ENCODE peak calls at places on chromosomes 4 and X, in five cellular contexts. N, Z, F, Y and E are unnamed samples.

GRCh38 chr4:10816571-10816970 is 132.0 kb upstream of the CLNK start:
- DNase-seq in N (no peak), Z (no peak), F (no peak), Y (no peak), E (no peak)

GRCh38 chr4:164906368-164906767 is 29.4 kb downstream of the APELA start:
- DNase-seq in N (no peak), Z (no peak), F (no peak), Y (no peak), E (no peak)

GRCh38 chr4:152946460-152946859 is 10.3 kb downstream of the FHDC1 start:
- DNase-seq in N (no peak), Z (no peak), F (no peak), Y (no peak), E (no peak)

GRCh38 chrX:123961268-123962005 is at the start of gene STAG2:
- DNase-seq in N (peak), Z (peak), F (peak), Y (peak), E (peak)

GRCh38 chr4:3418029-3418762 is 23.6 kb upstream of the HGFAC start:
- DNase-seq in N (no peak), Z (no peak), F (no peak), Y (peak), E (no peak)

GRCh38 chr4:147103403-147103946 is 157.8 kb upstream of the TTC29 start:
- DNase-seq in N (no peak), Z (no peak), F (no peak), Y (peak), E (peak)

GRCh38 chr4:54737421-54737820 is 79.7 kb downstream of the KIT start:
- DNase-seq in N (no peak), Z (no peak), F (no peak), Y (no peak), E (no peak)

GRCh38 chrX:31268359-31268758 is 196.5 kb upstream of the FTHL17 start:
- DNase-seq in N (peak), Z (no peak), F (no peak), Y (no peak), E (no peak)

GRCh38 chrX:48981178-48981577 is 9.5 kb upstream of the KCND1 start:
- DNase-seq in N (no peak), Z (no peak), F (no peak), Y (no peak), E (no peak)

GRCh38 chrX:48676893-48677270 is 6.7 kb upstream of the WAS start:
- DNase-seq in N (peak), Z (no peak), F (no peak), Y (no peak), E (no peak)

GRCh38 chrX:119654112-119654531 is 38.8 kb downstream of the SEPTIN6 start:
- DNase-seq in N (no peak), Z (no peak), F (no peak), Y (peak), E (no peak)

GRCh38 chrX:133215747-133216146 is 2.4 kb downstream of the TFDP3 start:
- DNase-seq in N (peak), Z (no peak), F (no peak), Y (no peak), E (peak)

GRCh38 chr4:106659386-106659785 is 290.8 kb upstream of the GIMD1 start:
- DNase-seq in N (no peak), Z (no peak), F (no peak), Y (no peak), E (no peak)

GRCh38 chrX:96314974-96315373 is 369.7 kb upstream of the DIAPH2 start:
- DNase-seq in N (no peak), Z (no peak), F (no peak), Y (no peak), E (peak)

GRCh38 chr4:133062851-133063250 is 86.2 kb upstream of the PCDH10 start:
- DNase-seq in N (no peak), Z (no peak), F (no peak), Y (no peak), E (no peak)

GRCh38 chrX:69501433-69501832 is 2.7 kb upstream of the NALF2 start:
- DNase-seq in N (peak), Z (peak), F (no peak), Y (no peak), E (no peak)

GRCh38 chrX:36909584-36909983 is 98.6 kb upstream of the FAM47C start:
- DNase-seq in N (no peak), Z (no peak), F (no peak), Y (no peak), E (no peak)

GRCh38 chr4:76365636-76366035 is 55.3 kb downstream of the CCDC158 start:
- DNase-seq in N (no peak), Z (no peak), F (no peak), Y (no peak), E (no peak)

GRCh38 chrX:85017721-85018120 is 14.0 kb downstream of the APOOL start:
- DNase-seq in N (no peak), Z (no peak), F (no peak), Y (no peak), E (no peak)

GRCh38 chrX:119887721-119888425 is 7.8 kb upstream of the AKAP14 start:
- DNase-seq in N (peak), Z (peak), F (no peak), Y (peak), E (peak)

GRCh38 chrX:3046253-3046909 is 5.1 kb downstream of the ARSF start:
- DNase-seq in N (no peak), Z (no peak), F (no peak), Y (no peak), E (no peak)

GRCh38 chr4:128558896-128559669 is 250.4 kb upstream of the JADE1 start:
- DNase-seq in N (no peak), Z (no peak), F (no peak), Y (no peak), E (no peak)

GRCh38 chr4:107037188-107037587 is 1.1 kb upstream of the DKK2 start:
- DNase-seq in N (no peak), Z (no peak), F (no peak), Y (peak), E (peak)

GRCh38 chrX:17521871-17522693 is 147.1 kb downstream of the NHS start:
- DNase-seq in N (no peak), Z (peak), F (no peak), Y (no peak), E (peak)

GRCh38 chrX:130974323-130974722 is 71.3 kb upstream of the ENOX2 start:
- DNase-seq in N (no peak), Z (no peak), F (no peak), Y (no peak), E (no peak)

GRCh38 chrX:130981836-130982235 is 76.3 kb upstream of the ARHGAP36 start:
- DNase-seq in N (no peak), Z (no peak), F (no peak), Y (no peak), E (no peak)

GRCh38 chrX:130975947-130976346 is 72.9 kb upstream of the ENOX2 start:
- DNase-seq in N (peak), Z (peak), F (no peak), Y (no peak), E (peak)
- TF ChIP-seq CTCF in N (peak), Z (peak), F (peak), Y (peak), E (peak)

GRCh38 chr4:57095956-57096355 is 14.2 kb downstream of the IGFBP7 start:
- DNase-seq in N (no peak), Z (no peak), F (no peak), Y (no peak), E (no peak)

GRCh38 chr4:57098945-57099344 is 11.2 kb downstream of the IGFBP7 start:
- DNase-seq in N (no peak), Z (no peak), F (no peak), Y (no peak), E (no peak)

GRCh38 chr4:57099363-57099762 is 10.8 kb downstream of the IGFBP7 start:
- DNase-seq in N (no peak), Z (no peak), F (no peak), Y (no peak), E (no peak)

GRCh38 chr4:57097711-57098110 is 12.5 kb downstream of the IGFBP7 start:
- DNase-seq in N (no peak), Z (no peak), F (no peak), Y (no peak), E (no peak)

GRCh38 chr4:57098415-57098814 is 11.8 kb downstream of the IGFBP7 start:
- DNase-seq in N (no peak), Z (no peak), F (no peak), Y (no peak), E (no peak)
- H3K27ac ChIP-seq in N (no peak), Z (no peak), F (peak), Y (peak), E (peak)

GRCh38 chr4:110137819-110138218 is 60.6 kb downstream of the ELOVL6 start:
- DNase-seq in N (no peak), Z (no peak), F (no peak), Y (no peak), E (no peak)
- TF ChIP-seq CTCF in N (no peak), Z (no peak), F (no peak), Y (no peak), E (no peak)

DNA sequence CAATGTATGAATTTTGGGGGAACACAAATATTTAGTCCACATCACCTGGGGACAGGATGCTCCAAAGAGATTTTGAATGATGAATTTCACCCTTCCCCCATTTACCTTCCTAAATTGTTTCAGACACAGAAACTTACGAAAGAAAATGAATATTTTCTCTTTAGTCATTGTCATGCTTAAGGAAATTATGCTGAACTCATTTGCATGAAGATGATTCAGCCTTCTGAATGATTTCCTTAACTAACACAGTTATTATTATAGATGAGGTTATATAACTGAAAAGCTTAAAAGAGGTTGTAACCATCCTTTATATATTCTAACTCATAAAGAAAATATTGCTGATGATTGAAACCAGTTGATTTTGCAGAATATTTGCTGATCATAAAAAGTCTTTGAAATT is 61.1 kb downstream of the KCNIP4 start:
- DNase-seq in N (no peak), Z (no peak), F (no peak), Y (no peak), E (no peak)
- H3K27ac ChIP-seq in N (no peak), Z (no peak), F (no peak), Y (no peak), E (no peak)

DNA sequence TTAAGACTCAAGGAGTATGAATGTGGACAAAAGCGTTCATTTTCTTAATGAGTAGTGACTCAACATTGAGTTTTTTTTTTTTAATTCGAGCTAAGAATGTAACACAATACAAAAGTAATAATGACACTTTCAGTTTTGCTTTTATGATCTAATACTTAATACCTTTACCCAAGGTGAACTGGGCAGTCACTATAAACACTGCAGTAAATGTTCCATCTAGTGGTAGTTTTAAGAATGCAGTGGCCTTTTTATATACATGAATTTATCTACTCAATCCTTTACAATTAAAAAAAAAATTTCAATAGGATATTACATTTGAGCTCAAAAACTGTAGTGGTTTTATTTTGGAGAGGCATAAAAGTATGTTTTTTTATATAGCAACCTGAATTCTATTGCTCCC is 33.9 kb downstream of the PDK3 start:
- DNase-seq in N (peak), Z (no peak), F (no peak), Y (no peak), E (peak)
- TF ChIP-seq CTCF in N (peak), Z (peak), F (peak), Y (peak), E (peak)

GRCh38 chr4:23889368-23889767 is 479 bp downstream of the PPARGC1A start:
- DNase-seq in N (no peak), Z (no peak), F (no peak), Y (no peak), E (no peak)

GRCh38 chr4:23889814-23890269 is at the start of gene PPARGC1A:
- DNase-seq in N (no peak), Z (no peak), F (no peak), Y (peak), E (no peak)

GRCh38 chr4:23888421-23889319 is 1.2 kb downstream of the PPARGC1A start:
- DNase-seq in N (no peak), Z (no peak), F (no peak), Y (no peak), E (no peak)

GRCh38 chr4:23887173-23887572 is 2.7 kb downstream of the PPARGC1A start:
- DNase-seq in N (no peak), Z (no peak), F (no peak), Y (no peak), E (no peak)

DNA sequence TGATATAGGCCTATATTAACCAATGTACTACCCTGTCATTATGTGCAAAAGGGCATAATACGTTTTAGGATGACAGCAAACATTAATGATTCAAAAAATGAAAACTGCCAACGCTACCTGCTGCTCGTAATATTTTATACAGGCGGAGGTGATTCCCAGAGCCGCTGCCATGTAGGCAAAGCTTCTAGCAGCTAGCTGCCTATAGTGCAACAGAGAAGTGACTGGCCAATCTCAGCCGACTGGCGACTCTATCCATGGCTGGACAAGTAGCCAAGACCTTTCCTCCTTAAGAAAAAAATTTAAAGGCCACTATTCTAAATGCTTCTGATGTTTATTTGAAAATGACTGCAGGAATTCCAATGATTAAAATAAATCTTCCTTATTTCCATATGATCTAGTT is 1.9 kb downstream of the PPARGC1A start:
- DNase-seq in N (no peak), Z (no peak), F (no peak), Y (no peak), E (no peak)
- H3K27ac ChIP-seq in N (no peak), Z (no peak), F (peak), Y (peak), E (no peak)